ENCODE peak calls at places on chromosomes 1 and 21, in four cellular contexts. J is HuH-7.5, E is activated T-helper 1 cell treated with Interleukin-2 at 50 U/mL for 16 hours, Q is HS-5. I is an unnamed sample.

GRCh38 chr1:206524739-206525364 is 17.5 kb downstream of the RASSF5 start:
- DNase-seq in E (no peak), J (no peak), Q (no peak), I (no peak)

GRCh38 chr21:34889287-34889536 is 159.9 kb downstream of the RUNX1 start:
- DNase-seq in E (no peak), Q (no peak), J (no peak), I (peak; percentile 36)

GRCh38 chr1:25617626-25618432 is 1.2 kb downstream of the MAN1C1 start:
- DNase-seq in Q (no peak), E (no peak), J (no peak), I (no peak)

GRCh38 chr1:116147114-116147510 is 35.9 kb downstream of the MAB21L3 start:
- DNase-seq in J (no peak), E (no peak), Q (no peak), I (no peak)

GRCh38 chr1:70429219-70429618 is 18.2 kb downstream of the CTH start:
- DNase-seq in E (no peak), J (no peak), Q (no peak), I (no peak)

GRCh38 chr1:181405584-181405983 is 77.7 kb upstream of the CACNA1E start:
- DNase-seq in E (no peak), J (no peak), Q (no peak), I (no peak)

GRCh38 chr1:26692211-26692792 is 3.5 kb upstream of the ARID1A start:
- DNase-seq in Q (peak; percentile 85), E (peak; percentile 65), J (peak; percentile 75), I (peak; percentile 60)

GRCh38 chr1:94899756-94900155 is 27.2 kb downstream of the CNN3 start:
- DNase-seq in Q (no peak), J (no peak), E (no peak), I (no peak)

GRCh38 chr1:157916895-157917294 is 75.3 kb upstream of the CD5L start:
- DNase-seq in J (no peak), E (no peak), Q (no peak), I (no peak)

GRCh38 chr21:34670220-34670961 is 1.6 kb downstream of the CLIC6 start:
- DNase-seq in E (no peak), Q (no peak), J (no peak), I (no peak)

GRCh38 chr1:48943826-48944225 is 167.1 kb upstream of the BEND5 start:
- DNase-seq in Q (no peak), E (no peak), J (no peak), I (no peak)

GRCh38 chr1:225454733-225455132 is 26.9 kb upstream of the LBR start:
- DNase-seq in J (peak; percentile 46), Q (peak; percentile 19), E (no peak), I (no peak)

GRCh38 chr21:27359141-27359540 is 392.3 kb upstream of the ADAMTS5 start:
- DNase-seq in E (no peak), J (no peak), Q (no peak), I (no peak)

GRCh38 chr1:94865369-94865768 is 45.2 kb downstream of the SLC44A3 start:
- DNase-seq in E (no peak), Q (no peak), J (no peak), I (no peak)

GRCh38 chr1:167573035-167573434 is 19.5 kb upstream of the CREG1 start:
- DNase-seq in J (no peak), E (no peak), Q (no peak), I (no peak)

GRCh38 chr1:168709896-168710305 is 19.1 kb downstream of the DPT start:
- DNase-seq in Q (peak; percentile 61), J (no peak), E (no peak), I (peak; percentile 46)

GRCh38 chr1:24898152-24898908 is 31.7 kb downstream of the RUNX3 start:
- DNase-seq in J (peak; percentile 85), E (no peak), Q (no peak), I (peak; percentile 76)

GRCh38 chr1:92410706-92411105 is 76.0 kb downstream of the GFI1 start:
- DNase-seq in E (no peak), Q (no peak), J (no peak), I (no peak)

GRCh38 chr1:168709407-168709891 is 19.6 kb downstream of the DPT start:
- DNase-seq in E (no peak), Q (peak; percentile 41), J (no peak), I (no peak)

GRCh38 chr1:58710190-58710589 is 10.3 kb upstream of the MYSM1 start:
- DNase-seq in E (no peak), J (no peak), Q (no peak), I (no peak)

GRCh38 chr1:7375329-7375728 is 395.8 kb upstream of the VAMP3 start:
- DNase-seq in Q (no peak), J (no peak), E (no peak), I (no peak)

GRCh38 chr1:116390195-116390594 is 17.2 kb downstream of the ATP1A1 start:
- DNase-seq in Q (no peak), J (no peak), E (no peak), I (no peak)